ENCODE peak calls at places on chromosomes 13 and 19, in six cellular contexts. One of them, this sample, is unnamed.
A peak's percentile ranks its signal among the peaks of the same experiment; 100 is the strongest.

GRCh38 chr13:57624565-57625435 is 6.7 kb upstream of the PCDH17 start:
- DNase-seq in effector memory CD4-positive, alpha-beta T cell: no peak
- DNase-seq in WTC11: peak; percentile 49
- DNase-seq in stimulated activated CD8-positive, alpha-beta memory T cell treated with anti-CD3 and anti-CD28 coated beads, Interleukin-4, amount 100 ng/mL, for 48 hours: peak; percentile 22
- DNase-seq in mammary epithelial cell: peak; percentile 34
- DNase-seq in osteocyte: no peak
- DNase-seq in this sample: no peak

GRCh38 chr19:1690570-1691307 is 38.3 kb upstream of the TCF3 start:
- DNase-seq in osteocyte: no peak
- DNase-seq in stimulated activated CD8-positive, alpha-beta memory T cell treated with anti-CD3 and anti-CD28 coated beads, Interleukin-4, amount 100 ng/mL, for 48 hours: peak; percentile 80
- DNase-seq in mammary epithelial cell: peak; percentile 28
- DNase-seq in WTC11: peak; percentile 89
- DNase-seq in effector memory CD4-positive, alpha-beta T cell: peak; percentile 14
- DNase-seq in this sample: peak; percentile 59

GRCh38 chr19:38417544-38418506 is 8.2 kb downstream of the RASGRP4 start:
- DNase-seq in stimulated activated CD8-positive, alpha-beta memory T cell treated with anti-CD3 and anti-CD28 coated beads, Interleukin-4, amount 100 ng/mL, for 48 hours: peak; percentile 79
- DNase-seq in mammary epithelial cell: peak; percentile 11
- DNase-seq in osteocyte: no peak
- DNase-seq in effector memory CD4-positive, alpha-beta T cell: peak; percentile 24
- DNase-seq in WTC11: peak; percentile 93
- DNase-seq in this sample: peak; percentile 63

GRCh38 chr19:1304197-1304924 is 18.7 kb downstream of the EFNA2 start:
- DNase-seq in mammary epithelial cell: no peak
- DNase-seq in osteocyte: no peak
- DNase-seq in WTC11: no peak
- DNase-seq in stimulated activated CD8-positive, alpha-beta memory T cell treated with anti-CD3 and anti-CD28 coated beads, Interleukin-4, amount 100 ng/mL, for 48 hours: no peak
- DNase-seq in effector memory CD4-positive, alpha-beta T cell: no peak
- DNase-seq in this sample: peak; percentile 56

GRCh38 chr19:6065685-6066365 is 44.5 kb downstream of the RFX2 start:
- DNase-seq in stimulated activated CD8-positive, alpha-beta memory T cell treated with anti-CD3 and anti-CD28 coated beads, Interleukin-4, amount 100 ng/mL, for 48 hours: peak; percentile 65
- DNase-seq in mammary epithelial cell: no peak
- DNase-seq in WTC11: peak; percentile 35
- DNase-seq in osteocyte: no peak
- DNase-seq in effector memory CD4-positive, alpha-beta T cell: peak; percentile 65
- DNase-seq in this sample: no peak

GRCh38 chr13:40598599-40598998 is 67.8 kb downstream of the FOXO1 start:
- DNase-seq in mammary epithelial cell: no peak
- DNase-seq in stimulated activated CD8-positive, alpha-beta memory T cell treated with anti-CD3 and anti-CD28 coated beads, Interleukin-4, amount 100 ng/mL, for 48 hours: no peak
- DNase-seq in osteocyte: no peak
- DNase-seq in effector memory CD4-positive, alpha-beta T cell: no peak
- DNase-seq in WTC11: no peak
- DNase-seq in this sample: no peak

GRCh38 chr13:49495783-49496762 is at the start of gene PHF11:
- DNase-seq in effector memory CD4-positive, alpha-beta T cell: peak; percentile 81
- DNase-seq in stimulated activated CD8-positive, alpha-beta memory T cell treated with anti-CD3 and anti-CD28 coated beads, Interleukin-4, amount 100 ng/mL, for 48 hours: peak; percentile 88
- DNase-seq in mammary epithelial cell: peak; percentile 79
- DNase-seq in osteocyte: peak; percentile 89
- DNase-seq in WTC11: peak; percentile 70
- DNase-seq in this sample: peak; percentile 86

GRCh38 chr19:18520848-18521691 is 800 bp downstream of the ELL start:
- DNase-seq in WTC11: peak; percentile 42
- DNase-seq in stimulated activated CD8-positive, alpha-beta memory T cell treated with anti-CD3 and anti-CD28 coated beads, Interleukin-4, amount 100 ng/mL, for 48 hours: peak; percentile 46
- DNase-seq in osteocyte: no peak
- DNase-seq in effector memory CD4-positive, alpha-beta T cell: no peak
- DNase-seq in mammary epithelial cell: no peak
- DNase-seq in this sample: peak; percentile 50

GRCh38 chr19:49896863-49897621 is at the start of gene IL4I1:
- DNase-seq in stimulated activated CD8-positive, alpha-beta memory T cell treated with anti-CD3 and anti-CD28 coated beads, Interleukin-4, amount 100 ng/mL, for 48 hours: peak; percentile 79
- DNase-seq in mammary epithelial cell: no peak
- DNase-seq in effector memory CD4-positive, alpha-beta T cell: peak; percentile 70
- DNase-seq in osteocyte: no peak
- DNase-seq in WTC11: no peak
- DNase-seq in this sample: no peak

GRCh38 chr13:101140087-101140770 is 276.1 kb downstream of the NALCN start:
- DNase-seq in effector memory CD4-positive, alpha-beta T cell: no peak
- DNase-seq in WTC11: no peak
- DNase-seq in stimulated activated CD8-positive, alpha-beta memory T cell treated with anti-CD3 and anti-CD28 coated beads, Interleukin-4, amount 100 ng/mL, for 48 hours: no peak
- DNase-seq in osteocyte: no peak
- DNase-seq in mammary epithelial cell: no peak
- DNase-seq in this sample: no peak

GRCh38 chr19:58338825-58339558 is 12.2 kb downstream of the ZSCAN22 start:
- DNase-seq in mammary epithelial cell: peak; percentile 19
- DNase-seq in WTC11: peak; percentile 73
- DNase-seq in osteocyte: no peak
- DNase-seq in stimulated activated CD8-positive, alpha-beta memory T cell treated with anti-CD3 and anti-CD28 coated beads, Interleukin-4, amount 100 ng/mL, for 48 hours: no peak
- DNase-seq in effector memory CD4-positive, alpha-beta T cell: no peak
- DNase-seq in this sample: no peak